ENCODE peak calls at places on chromosomes 6 and 20, in eight cellular contexts. One of them, this sample, is unnamed.

GRCh38 chr6:1962201-1962600 is 283.2 kb downstream of the GMDS start:
- DNase-seq in astrocyte of the spinal cord: peak
- DNase-seq in H7: no peak
- DNase-seq in PC-9: no peak
- DNase-seq in HFF-Myc: no peak
- DNase-seq in aorta: no peak
- DNase-seq in heart left ventricle: no peak
- DNase-seq in tibial artery: no peak
- DNase-seq in this sample: no peak

GRCh38 chr6:82908661-82909060 is 157.0 kb downstream of the UBE3D start:
- DNase-seq in astrocyte of the spinal cord: no peak
- DNase-seq in PC-9: no peak
- DNase-seq in HFF-Myc: no peak
- DNase-seq in heart left ventricle: no peak
- DNase-seq in aorta: no peak
- DNase-seq in tibial artery: no peak
- DNase-seq in H7: no peak
- DNase-seq in this sample: no peak

GRCh38 chr6:36716476-36717093 is 19.0 kb downstream of the RAB44 start:
- DNase-seq in PC-9: no peak
- DNase-seq in tibial artery: peak
- DNase-seq in heart left ventricle: no peak
- DNase-seq in astrocyte of the spinal cord: no peak
- DNase-seq in HFF-Myc: no peak
- DNase-seq in H7: no peak
- DNase-seq in aorta: no peak
- DNase-seq in this sample: no peak

GRCh38 chr20:61437280-61438206 is 185.5 kb downstream of the CDH4 start:
- DNase-seq in H7: no peak
- DNase-seq in tibial artery: peak
- DNase-seq in PC-9: no peak
- DNase-seq in heart left ventricle: no peak
- DNase-seq in HFF-Myc: no peak
- DNase-seq in astrocyte of the spinal cord: peak
- DNase-seq in aorta: no peak
- DNase-seq in this sample: no peak

GRCh38 chr20:16405254-16405653 is 168.0 kb downstream of the KIF16B start:
- DNase-seq in heart left ventricle: no peak
- DNase-seq in aorta: no peak
- DNase-seq in HFF-Myc: no peak
- DNase-seq in H7: no peak
- DNase-seq in PC-9: no peak
- DNase-seq in tibial artery: no peak
- DNase-seq in astrocyte of the spinal cord: no peak
- DNase-seq in this sample: no peak

GRCh38 chr6:156720739-156721714 is 56.2 kb upstream of the ARID1B start:
- DNase-seq in astrocyte of the spinal cord: peak
- DNase-seq in H7: peak
- DNase-seq in heart left ventricle: peak
- DNase-seq in PC-9: peak
- DNase-seq in aorta: no peak
- DNase-seq in tibial artery: no peak
- DNase-seq in HFF-Myc: no peak
- DNase-seq in this sample: no peak

GRCh38 chr6:286681-287499 is 5.4 kb upstream of the DUSP22 start:
- DNase-seq in H7: no peak
- DNase-seq in HFF-Myc: no peak
- DNase-seq in heart left ventricle: no peak
- DNase-seq in tibial artery: no peak
- DNase-seq in aorta: no peak
- DNase-seq in PC-9: no peak
- DNase-seq in astrocyte of the spinal cord: no peak
- DNase-seq in this sample: no peak

GRCh38 chr6:44001318-44001868 is 125.9 kb downstream of the MRPL14 start:
- DNase-seq in tibial artery: peak
- DNase-seq in heart left ventricle: peak
- DNase-seq in H7: peak
- DNase-seq in HFF-Myc: no peak
- DNase-seq in astrocyte of the spinal cord: no peak
- DNase-seq in aorta: peak
- DNase-seq in PC-9: peak
- DNase-seq in this sample: no peak

GRCh38 chr6:79802657-79803310 is 144.6 kb downstream of the ELOVL4 start:
- DNase-seq in H7: no peak
- DNase-seq in astrocyte of the spinal cord: no peak
- DNase-seq in tibial artery: no peak
- DNase-seq in aorta: no peak
- DNase-seq in heart left ventricle: no peak
- DNase-seq in PC-9: no peak
- DNase-seq in HFF-Myc: no peak
- DNase-seq in this sample: no peak

GRCh38 chr6:139852484-139853140 is 478.2 kb upstream of the CITED2 start:
- DNase-seq in tibial artery: no peak
- DNase-seq in PC-9: no peak
- DNase-seq in H7: no peak
- DNase-seq in HFF-Myc: peak
- DNase-seq in aorta: no peak
- DNase-seq in heart left ventricle: no peak
- DNase-seq in astrocyte of the spinal cord: peak
- DNase-seq in this sample: no peak

GRCh38 chr6:163419413-163420314 is 5.1 kb downstream of the QKI start:
- DNase-seq in PC-9: no peak
- DNase-seq in heart left ventricle: no peak
- DNase-seq in H7: no peak
- DNase-seq in aorta: no peak
- DNase-seq in astrocyte of the spinal cord: peak
- DNase-seq in HFF-Myc: no peak
- DNase-seq in tibial artery: no peak
- DNase-seq in this sample: no peak

GRCh38 chr6:26327450-26328264 is 37.3 kb upstream of the BTN3A2 start:
- DNase-seq in tibial artery: no peak
- DNase-seq in astrocyte of the spinal cord: peak
- DNase-seq in heart left ventricle: no peak
- DNase-seq in HFF-Myc: no peak
- DNase-seq in H7: no peak
- DNase-seq in PC-9: peak
- DNase-seq in aorta: no peak
- DNase-seq in this sample: peak

GRCh38 chr6:145017051-145017450 is 718.3 kb downstream of the EPM2A start:
- DNase-seq in HFF-Myc: no peak
- DNase-seq in astrocyte of the spinal cord: no peak
- DNase-seq in aorta: no peak
- DNase-seq in H7: no peak
- DNase-seq in tibial artery: no peak
- DNase-seq in heart left ventricle: no peak
- DNase-seq in PC-9: no peak
- DNase-seq in this sample: no peak

GRCh38 chr6:43097098-43097489 is 21.0 kb downstream of the PTK7 start:
- DNase-seq in astrocyte of the spinal cord: no peak
- DNase-seq in H7: peak
- DNase-seq in heart left ventricle: no peak
- DNase-seq in aorta: no peak
- DNase-seq in PC-9: no peak
- DNase-seq in HFF-Myc: no peak
- DNase-seq in tibial artery: no peak
- DNase-seq in this sample: no peak

GRCh38 chr6:90288404-90288803 is 8.2 kb downstream of the BACH2 start:
- DNase-seq in PC-9: no peak
- DNase-seq in aorta: no peak
- DNase-seq in H7: no peak
- DNase-seq in heart left ventricle: no peak
- DNase-seq in astrocyte of the spinal cord: peak
- DNase-seq in tibial artery: no peak
- DNase-seq in HFF-Myc: no peak
- DNase-seq in this sample: no peak

GRCh38 chr20:56903421-56903820 is 274.3 kb downstream of the TFAP2C start:
- DNase-seq in astrocyte of the spinal cord: no peak
- DNase-seq in H7: no peak
- DNase-seq in aorta: no peak
- DNase-seq in PC-9: no peak
- DNase-seq in tibial artery: no peak
- DNase-seq in heart left ventricle: no peak
- DNase-seq in HFF-Myc: no peak
- DNase-seq in this sample: no peak

GRCh38 chr20:51379601-51380341 is 162.7 kb downstream of the NFATC2 start:
- DNase-seq in aorta: no peak
- DNase-seq in astrocyte of the spinal cord: no peak
- DNase-seq in heart left ventricle: no peak
- DNase-seq in tibial artery: no peak
- DNase-seq in HFF-Myc: peak
- DNase-seq in H7: no peak
- DNase-seq in PC-9: no peak
- DNase-seq in this sample: no peak

GRCh38 chr20:22460231-22460630 is 124.1 kb downstream of the FOXA2 start:
- DNase-seq in astrocyte of the spinal cord: no peak
- DNase-seq in heart left ventricle: no peak
- DNase-seq in aorta: no peak
- DNase-seq in tibial artery: no peak
- DNase-seq in H7: no peak
- DNase-seq in HFF-Myc: no peak
- DNase-seq in PC-9: peak
- DNase-seq in this sample: no peak

GRCh38 chr20:39897058-39897457 is 792.0 kb downstream of the MAFB start:
- DNase-seq in HFF-Myc: peak
- DNase-seq in H7: no peak
- DNase-seq in heart left ventricle: no peak
- DNase-seq in tibial artery: no peak
- DNase-seq in aorta: no peak
- DNase-seq in PC-9: no peak
- DNase-seq in astrocyte of the spinal cord: peak
- DNase-seq in this sample: no peak

GRCh38 chr6:39343461-39343870 is 21.0 kb upstream of the KCNK16 start:
- DNase-seq in heart left ventricle: no peak
- DNase-seq in astrocyte of the spinal cord: no peak
- DNase-seq in HFF-Myc: no peak
- DNase-seq in PC-9: no peak
- DNase-seq in H7: no peak
- DNase-seq in tibial artery: no peak
- DNase-seq in aorta: no peak
- DNase-seq in this sample: no peak

GRCh38 chr6:154538664-154539235 is 28.3 kb upstream of the CNKSR3 start:
- DNase-seq in astrocyte of the spinal cord: no peak
- DNase-seq in aorta: no peak
- DNase-seq in HFF-Myc: no peak
- DNase-seq in PC-9: no peak
- DNase-seq in heart left ventricle: no peak
- DNase-seq in tibial artery: no peak
- DNase-seq in H7: no peak
- DNase-seq in this sample: no peak

GRCh38 chr6:111870751-111871064 is 2.5 kb downstream of the FYN start:
- DNase-seq in aorta: no peak
- DNase-seq in PC-9: no peak
- DNase-seq in HFF-Myc: no peak
- DNase-seq in tibial artery: no peak
- DNase-seq in heart left ventricle: no peak
- DNase-seq in astrocyte of the spinal cord: no peak
- DNase-seq in H7: no peak
- DNase-seq in this sample: no peak
- H3K4me3 ChIP-seq in aorta: no peak
- H3K4me3 ChIP-seq in PC-9: no peak
- H3K4me3 ChIP-seq in HFF-Myc: no peak
- H3K4me3 ChIP-seq in tibial artery: no peak
- H3K4me3 ChIP-seq in heart left ventricle: peak
- H3K4me3 ChIP-seq in astrocyte of the spinal cord: no peak
- H3K4me3 ChIP-seq in H7: no peak
- H3K4me3 ChIP-seq in this sample: no peak

GRCh38 chr6:134169881-134170486 is 117.6 kb upstream of the SLC2A12 start:
- DNase-seq in PC-9: peak
- DNase-seq in aorta: no peak
- DNase-seq in H7: no peak
- DNase-seq in HFF-Myc: no peak
- DNase-seq in tibial artery: no peak
- DNase-seq in astrocyte of the spinal cord: peak
- DNase-seq in heart left ventricle: peak
- DNase-seq in this sample: no peak
- H3K4me3 ChIP-seq in PC-9: no peak
- H3K4me3 ChIP-seq in aorta: no peak
- H3K4me3 ChIP-seq in H7: no peak
- H3K4me3 ChIP-seq in HFF-Myc: peak
- H3K4me3 ChIP-seq in tibial artery: peak
- H3K4me3 ChIP-seq in astrocyte of the spinal cord: peak
- H3K4me3 ChIP-seq in heart left ventricle: peak
- H3K4me3 ChIP-seq in this sample: no peak

GRCh38 chr6:148746363-148747144 is at the start of gene UST:
- DNase-seq in H7: peak
- DNase-seq in heart left ventricle: peak
- DNase-seq in HFF-Myc: peak
- DNase-seq in tibial artery: peak
- DNase-seq in astrocyte of the spinal cord: peak
- DNase-seq in PC-9: peak
- DNase-seq in aorta: peak
- DNase-seq in this sample: peak

GRCh38 chr6:148747145-148747492 is 289 bp downstream of the UST start:
- DNase-seq in HFF-Myc: no peak
- DNase-seq in aorta: peak
- DNase-seq in tibial artery: peak
- DNase-seq in H7: peak
- DNase-seq in heart left ventricle: peak
- DNase-seq in astrocyte of the spinal cord: peak
- DNase-seq in PC-9: no peak
- DNase-seq in this sample: no peak

GRCh38 chr6:148743476-148743875 is 3.4 kb upstream of the UST start:
- DNase-seq in PC-9: no peak
- DNase-seq in astrocyte of the spinal cord: no peak
- DNase-seq in HFF-Myc: no peak
- DNase-seq in tibial artery: no peak
- DNase-seq in aorta: no peak
- DNase-seq in H7: no peak
- DNase-seq in heart left ventricle: no peak
- DNase-seq in this sample: no peak

GRCh38 chr6:148747493-148748160 is 797 bp downstream of the UST start:
- DNase-seq in HFF-Myc: no peak
- DNase-seq in heart left ventricle: peak
- DNase-seq in H7: peak
- DNase-seq in astrocyte of the spinal cord: peak
- DNase-seq in aorta: peak
- DNase-seq in PC-9: no peak
- DNase-seq in tibial artery: peak
- DNase-seq in this sample: no peak

DNA sequence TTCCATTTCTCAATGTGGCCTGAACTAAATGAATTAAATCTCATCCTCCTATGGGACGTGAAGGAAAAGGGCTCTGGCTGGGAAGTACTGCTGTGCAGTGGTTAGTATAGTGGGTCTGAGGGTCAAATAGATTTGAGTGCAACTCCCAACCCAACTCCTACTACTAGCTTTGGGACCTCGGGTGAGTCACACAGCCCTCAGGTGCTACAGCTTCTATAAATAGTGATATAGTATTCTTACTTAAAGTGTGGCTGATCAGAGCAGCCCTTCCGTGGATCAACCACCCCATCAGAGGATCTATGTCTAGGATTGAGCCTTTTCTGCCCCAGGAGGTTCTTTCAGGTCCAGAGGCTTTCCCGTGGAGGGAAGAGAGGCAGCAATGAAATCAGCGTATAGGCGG is 904 bp upstream of the UST start:
- DNase-seq in tibial artery: no peak
- DNase-seq in HFF-Myc: no peak
- DNase-seq in astrocyte of the spinal cord: no peak
- DNase-seq in PC-9: peak
- DNase-seq in H7: no peak
- DNase-seq in aorta: no peak
- DNase-seq in heart left ventricle: no peak
- DNase-seq in this sample: no peak
- H3K4me3 ChIP-seq in tibial artery: peak
- H3K4me3 ChIP-seq in HFF-Myc: peak
- H3K4me3 ChIP-seq in astrocyte of the spinal cord: peak
- H3K4me3 ChIP-seq in PC-9: peak
- H3K4me3 ChIP-seq in H7: peak
- H3K4me3 ChIP-seq in aorta: peak
- H3K4me3 ChIP-seq in heart left ventricle: peak
- H3K4me3 ChIP-seq in this sample: peak

GRCh38 chr6:53651149-53651763 is 14.3 kb downstream of the KLHL31 start:
- DNase-seq in astrocyte of the spinal cord: peak
- DNase-seq in HFF-Myc: peak
- DNase-seq in aorta: peak
- DNase-seq in H7: peak
- DNase-seq in tibial artery: peak
- DNase-seq in heart left ventricle: peak
- DNase-seq in PC-9: peak
- DNase-seq in this sample: peak
- H3K4me3 ChIP-seq in astrocyte of the spinal cord: peak
- H3K4me3 ChIP-seq in HFF-Myc: peak
- H3K4me3 ChIP-seq in aorta: peak
- H3K4me3 ChIP-seq in H7: peak
- H3K4me3 ChIP-seq in tibial artery: peak
- H3K4me3 ChIP-seq in heart left ventricle: peak
- H3K4me3 ChIP-seq in PC-9: peak
- H3K4me3 ChIP-seq in this sample: peak